ENCODE peak calls at places on chromosomes 16 and 17, in six cellular contexts. One of them, this sample, is unnamed.

GRCh38 chr17:44314869-44315661 is 6.7 kb downstream of the RUNDC3A start:
- DNase-seq in hippocampal formation: no peak
- DNase-seq in tibial nerve: no peak
- DNase-seq in right atrium auricular region: no peak
- DNase-seq in stimulated activated naive CD8-positive, alpha-beta T cell treated with anti-CD3 and anti-CD28 coated beads, Interleukin-15, amount 100 ng/mL, for 72 hours: peak; percentile 49
- DNase-seq in GM23338: peak; percentile 87
- DNase-seq in this sample: no peak

GRCh38 chr16:2476741-2477140 is 1.8 kb downstream of the TBC1D24 start:
- DNase-seq in hippocampal formation: no peak
- DNase-seq in GM23338: no peak
- DNase-seq in tibial nerve: no peak
- DNase-seq in right atrium auricular region: no peak
- DNase-seq in stimulated activated naive CD8-positive, alpha-beta T cell treated with anti-CD3 and anti-CD28 coated beads, Interleukin-15, amount 100 ng/mL, for 72 hours: no peak
- DNase-seq in this sample: no peak

GRCh38 chr16:62638324-62638911 is 602.2 kb upstream of the CDH8 start:
- DNase-seq in stimulated activated naive CD8-positive, alpha-beta T cell treated with anti-CD3 and anti-CD28 coated beads, Interleukin-15, amount 100 ng/mL, for 72 hours: no peak
- DNase-seq in right atrium auricular region: no peak
- DNase-seq in GM23338: no peak
- DNase-seq in hippocampal formation: no peak
- DNase-seq in tibial nerve: no peak
- DNase-seq in this sample: no peak

GRCh38 chr16:21626659-21627277 is 25.6 kb downstream of the IGSF6 start:
- DNase-seq in tibial nerve: peak; percentile 28
- DNase-seq in right atrium auricular region: no peak
- DNase-seq in GM23338: no peak
- DNase-seq in hippocampal formation: no peak
- DNase-seq in stimulated activated naive CD8-positive, alpha-beta T cell treated with anti-CD3 and anti-CD28 coated beads, Interleukin-15, amount 100 ng/mL, for 72 hours: peak; percentile 39
- DNase-seq in this sample: peak; percentile 98

GRCh38 chr16:24525970-24526559 is 13.3 kb upstream of the RBBP6 start:
- DNase-seq in hippocampal formation: no peak
- DNase-seq in tibial nerve: no peak
- DNase-seq in right atrium auricular region: no peak
- DNase-seq in GM23338: no peak
- DNase-seq in stimulated activated naive CD8-positive, alpha-beta T cell treated with anti-CD3 and anti-CD28 coated beads, Interleukin-15, amount 100 ng/mL, for 72 hours: no peak
- DNase-seq in this sample: no peak

GRCh38 chr16:67148221-67148620 is 2.6 kb downstream of the B3GNT9 start:
- DNase-seq in GM23338: no peak
- DNase-seq in right atrium auricular region: no peak
- DNase-seq in tibial nerve: no peak
- DNase-seq in stimulated activated naive CD8-positive, alpha-beta T cell treated with anti-CD3 and anti-CD28 coated beads, Interleukin-15, amount 100 ng/mL, for 72 hours: no peak
- DNase-seq in hippocampal formation: no peak
- DNase-seq in this sample: no peak

GRCh38 chr16:29852654-29853053 is 10.4 kb downstream of the CDIPT start:
- DNase-seq in tibial nerve: no peak
- DNase-seq in hippocampal formation: no peak
- DNase-seq in GM23338: no peak
- DNase-seq in stimulated activated naive CD8-positive, alpha-beta T cell treated with anti-CD3 and anti-CD28 coated beads, Interleukin-15, amount 100 ng/mL, for 72 hours: no peak
- DNase-seq in right atrium auricular region: peak; percentile 68
- DNase-seq in this sample: no peak

GRCh38 chr17:39099686-39100293 is 51.6 kb downstream of the PLXDC1 start:
- DNase-seq in stimulated activated naive CD8-positive, alpha-beta T cell treated with anti-CD3 and anti-CD28 coated beads, Interleukin-15, amount 100 ng/mL, for 72 hours: no peak
- DNase-seq in tibial nerve: peak; percentile 69
- DNase-seq in right atrium auricular region: no peak
- DNase-seq in hippocampal formation: no peak
- DNase-seq in GM23338: no peak
- DNase-seq in this sample: no peak

GRCh38 chr16:8678068-8678927 is 3.9 kb downstream of the ABAT start:
- DNase-seq in stimulated activated naive CD8-positive, alpha-beta T cell treated with anti-CD3 and anti-CD28 coated beads, Interleukin-15, amount 100 ng/mL, for 72 hours: no peak
- DNase-seq in right atrium auricular region: no peak
- DNase-seq in GM23338: no peak
- DNase-seq in hippocampal formation: no peak
- DNase-seq in tibial nerve: no peak
- DNase-seq in this sample: peak; percentile 87

GRCh38 chr16:17070882-17071592 is 399.7 kb downstream of the XYLT1 start:
- DNase-seq in GM23338: peak; percentile 79
- DNase-seq in stimulated activated naive CD8-positive, alpha-beta T cell treated with anti-CD3 and anti-CD28 coated beads, Interleukin-15, amount 100 ng/mL, for 72 hours: peak; percentile 85
- DNase-seq in right atrium auricular region: no peak
- DNase-seq in tibial nerve: peak; percentile 13
- DNase-seq in hippocampal formation: peak; percentile 15
- DNase-seq in this sample: no peak

GRCh38 chr16:75243667-75244224 is 7.7 kb downstream of the BCAR1 start:
- DNase-seq in right atrium auricular region: no peak
- DNase-seq in tibial nerve: no peak
- DNase-seq in stimulated activated naive CD8-positive, alpha-beta T cell treated with anti-CD3 and anti-CD28 coated beads, Interleukin-15, amount 100 ng/mL, for 72 hours: no peak
- DNase-seq in hippocampal formation: no peak
- DNase-seq in GM23338: no peak
- DNase-seq in this sample: no peak

GRCh38 chr17:79974786-79975497 is 60.7 kb downstream of the TBC1D16 start:
- DNase-seq in tibial nerve: no peak
- DNase-seq in hippocampal formation: no peak
- DNase-seq in right atrium auricular region: no peak
- DNase-seq in GM23338: peak; percentile 88
- DNase-seq in stimulated activated naive CD8-positive, alpha-beta T cell treated with anti-CD3 and anti-CD28 coated beads, Interleukin-15, amount 100 ng/mL, for 72 hours: no peak
- DNase-seq in this sample: no peak

GRCh38 chr17:75625813-75626486 is 7.3 kb upstream of the SMIM5 start:
- DNase-seq in tibial nerve: no peak
- DNase-seq in hippocampal formation: no peak
- DNase-seq in right atrium auricular region: no peak
- DNase-seq in GM23338: peak; percentile 91
- DNase-seq in stimulated activated naive CD8-positive, alpha-beta T cell treated with anti-CD3 and anti-CD28 coated beads, Interleukin-15, amount 100 ng/mL, for 72 hours: peak; percentile 28
- DNase-seq in this sample: no peak

GRCh38 chr17:40345161-40346034 is 19.1 kb downstream of the GJD3 start:
- DNase-seq in tibial nerve: no peak
- DNase-seq in right atrium auricular region: peak; percentile 76
- DNase-seq in GM23338: peak; percentile 97
- DNase-seq in hippocampal formation: no peak
- DNase-seq in stimulated activated naive CD8-positive, alpha-beta T cell treated with anti-CD3 and anti-CD28 coated beads, Interleukin-15, amount 100 ng/mL, for 72 hours: no peak
- DNase-seq in this sample: no peak

GRCh38 chr17:38608648-38609047 is 2.9 kb upstream of the SRCIN1 start:
- DNase-seq in right atrium auricular region: no peak
- DNase-seq in hippocampal formation: no peak
- DNase-seq in stimulated activated naive CD8-positive, alpha-beta T cell treated with anti-CD3 and anti-CD28 coated beads, Interleukin-15, amount 100 ng/mL, for 72 hours: no peak
- DNase-seq in tibial nerve: no peak
- DNase-seq in GM23338: peak; percentile 54
- DNase-seq in this sample: no peak

GRCh38 chr16:85316321-85316919 is 204.1 kb upstream of the CIBAR2 start:
- DNase-seq in hippocampal formation: peak; percentile 61
- DNase-seq in tibial nerve: no peak
- DNase-seq in right atrium auricular region: no peak
- DNase-seq in stimulated activated naive CD8-positive, alpha-beta T cell treated with anti-CD3 and anti-CD28 coated beads, Interleukin-15, amount 100 ng/mL, for 72 hours: peak; percentile 61
- DNase-seq in GM23338: peak; percentile 85
- DNase-seq in this sample: no peak

GRCh38 chr17:58352843-58353719 is 1.1 kb upstream of the SUPT4H1 start:
- DNase-seq in stimulated activated naive CD8-positive, alpha-beta T cell treated with anti-CD3 and anti-CD28 coated beads, Interleukin-15, amount 100 ng/mL, for 72 hours: peak; percentile 44
- DNase-seq in tibial nerve: no peak
- DNase-seq in GM23338: peak; percentile 83
- DNase-seq in right atrium auricular region: no peak
- DNase-seq in hippocampal formation: no peak
- DNase-seq in this sample: no peak

This sample was measured in HS-5.